ENCODE peak calls at places on chromosomes 13 and 19, in nine cellular contexts. One of them, this sample, is unnamed.

GRCh38 chr19:339262-339887 is 5.2 kb downstream of the MIER2 start:
- DNase-seq in RWPE1: no peak
- DNase-seq in lower lobe of right lung: no peak
- DNase-seq in PC-9: no peak
- DNase-seq in lower leg skin: no peak
- DNase-seq in astrocyte of the spinal cord: peak
- DNase-seq in thyroid gland: no peak
- DNase-seq in tibial nerve: no peak
- DNase-seq in GM12878: no peak
- DNase-seq in this sample: no peak

GRCh38 chr13:50128406-50129048 is 113.3 kb downstream of the KCNRG start:
- DNase-seq in RWPE1: no peak
- DNase-seq in lower lobe of right lung: no peak
- DNase-seq in PC-9: no peak
- DNase-seq in lower leg skin: no peak
- DNase-seq in astrocyte of the spinal cord: no peak
- DNase-seq in thyroid gland: no peak
- DNase-seq in tibial nerve: no peak
- DNase-seq in GM12878: no peak
- DNase-seq in this sample: no peak

GRCh38 chr19:7188682-7189629 is 105.3 kb downstream of the INSR start:
- DNase-seq in RWPE1: no peak
- DNase-seq in lower lobe of right lung: no peak
- DNase-seq in PC-9: no peak
- DNase-seq in lower leg skin: no peak
- DNase-seq in astrocyte of the spinal cord: no peak
- DNase-seq in thyroid gland: no peak
- DNase-seq in tibial nerve: no peak
- DNase-seq in GM12878: no peak
- DNase-seq in this sample: no peak

GRCh38 chr13:50152224-50152623 is 137.0 kb downstream of the KCNRG start:
- DNase-seq in RWPE1: no peak
- DNase-seq in lower lobe of right lung: no peak
- DNase-seq in PC-9: no peak
- DNase-seq in lower leg skin: no peak
- DNase-seq in astrocyte of the spinal cord: peak
- DNase-seq in thyroid gland: no peak
- DNase-seq in tibial nerve: no peak
- DNase-seq in GM12878: no peak
- DNase-seq in this sample: no peak

GRCh38 chr19:10603873-10604459 is 16.9 kb upstream of the AP1M2 start:
- DNase-seq in RWPE1: no peak
- DNase-seq in lower lobe of right lung: no peak
- DNase-seq in PC-9: peak
- DNase-seq in lower leg skin: no peak
- DNase-seq in astrocyte of the spinal cord: peak
- DNase-seq in thyroid gland: no peak
- DNase-seq in tibial nerve: peak
- DNase-seq in GM12878: peak
- DNase-seq in this sample: no peak

GRCh38 chr13:112072531-112073244 is 5.7 kb downstream of the SOX1 start:
- DNase-seq in RWPE1: no peak
- DNase-seq in lower lobe of right lung: no peak
- DNase-seq in PC-9: no peak
- DNase-seq in lower leg skin: no peak
- DNase-seq in astrocyte of the spinal cord: no peak
- DNase-seq in thyroid gland: no peak
- DNase-seq in tibial nerve: no peak
- DNase-seq in GM12878: no peak
- DNase-seq in this sample: no peak

GRCh38 chr13:112213467-112214245 is 146.7 kb downstream of the SOX1 start:
- DNase-seq in RWPE1: no peak
- DNase-seq in lower lobe of right lung: peak
- DNase-seq in PC-9: peak
- DNase-seq in lower leg skin: no peak
- DNase-seq in astrocyte of the spinal cord: no peak
- DNase-seq in thyroid gland: no peak
- DNase-seq in tibial nerve: no peak
- DNase-seq in GM12878: no peak
- DNase-seq in this sample: no peak

GRCh38 chr13:27341616-27342015 is 71.0 kb downstream of the RASL11A start:
- DNase-seq in RWPE1: no peak
- DNase-seq in lower lobe of right lung: no peak
- DNase-seq in PC-9: peak
- DNase-seq in lower leg skin: no peak
- DNase-seq in astrocyte of the spinal cord: no peak
- DNase-seq in thyroid gland: no peak
- DNase-seq in tibial nerve: no peak
- DNase-seq in GM12878: no peak
- DNase-seq in this sample: no peak

GRCh38 chr13:86464193-86464592 is 665.0 kb upstream of the SLITRK6 start:
- DNase-seq in RWPE1: peak
- DNase-seq in lower lobe of right lung: no peak
- DNase-seq in PC-9: no peak
- DNase-seq in lower leg skin: no peak
- DNase-seq in astrocyte of the spinal cord: peak
- DNase-seq in thyroid gland: no peak
- DNase-seq in tibial nerve: no peak
- DNase-seq in GM12878: no peak
- DNase-seq in this sample: no peak

GRCh38 chr13:80508031-80508430 is 167.1 kb upstream of the SPRY2 start:
- DNase-seq in RWPE1: no peak
- DNase-seq in lower lobe of right lung: no peak
- DNase-seq in PC-9: no peak
- DNase-seq in lower leg skin: no peak
- DNase-seq in astrocyte of the spinal cord: no peak
- DNase-seq in thyroid gland: no peak
- DNase-seq in tibial nerve: no peak
- DNase-seq in GM12878: no peak
- DNase-seq in this sample: no peak

GRCh38 chr13:75417006-75417384 is 65.0 kb downstream of the TBC1D4 start:
- DNase-seq in RWPE1: no peak
- DNase-seq in lower lobe of right lung: peak
- DNase-seq in PC-9: peak
- DNase-seq in lower leg skin: no peak
- DNase-seq in astrocyte of the spinal cord: no peak
- DNase-seq in thyroid gland: no peak
- DNase-seq in tibial nerve: no peak
- DNase-seq in GM12878: no peak
- DNase-seq in this sample: no peak

GRCh38 chr13:59568306-59568705 is 595.4 kb downstream of the DIAPH3 start:
- DNase-seq in RWPE1: no peak
- DNase-seq in lower lobe of right lung: no peak
- DNase-seq in PC-9: no peak
- DNase-seq in lower leg skin: no peak
- DNase-seq in astrocyte of the spinal cord: no peak
- DNase-seq in thyroid gland: no peak
- DNase-seq in tibial nerve: no peak
- DNase-seq in GM12878: no peak
- DNase-seq in this sample: no peak

GRCh38 chr19:57506163-57506562 is 6.4 kb downstream of the ZNF773 start:
- DNase-seq in RWPE1: no peak
- DNase-seq in lower lobe of right lung: no peak
- DNase-seq in PC-9: no peak
- DNase-seq in lower leg skin: no peak
- DNase-seq in astrocyte of the spinal cord: no peak
- DNase-seq in thyroid gland: no peak
- DNase-seq in tibial nerve: no peak
- DNase-seq in GM12878: no peak
- DNase-seq in this sample: no peak

GRCh38 chr19:37959665-37960114 is 52.7 kb downstream of the SIPA1L3 start:
- DNase-seq in RWPE1: no peak
- DNase-seq in lower lobe of right lung: no peak
- DNase-seq in PC-9: no peak
- DNase-seq in lower leg skin: no peak
- DNase-seq in astrocyte of the spinal cord: no peak
- DNase-seq in thyroid gland: no peak
- DNase-seq in tibial nerve: no peak
- DNase-seq in GM12878: no peak
- DNase-seq in this sample: no peak

GRCh38 chr19:28242317-28242927 is 970.5 kb downstream of the UQCRFS1 start:
- DNase-seq in RWPE1: peak
- DNase-seq in lower lobe of right lung: no peak
- DNase-seq in PC-9: no peak
- DNase-seq in lower leg skin: no peak
- DNase-seq in astrocyte of the spinal cord: peak
- DNase-seq in thyroid gland: peak
- DNase-seq in tibial nerve: peak
- DNase-seq in GM12878: no peak
- DNase-seq in this sample: no peak

DNA sequence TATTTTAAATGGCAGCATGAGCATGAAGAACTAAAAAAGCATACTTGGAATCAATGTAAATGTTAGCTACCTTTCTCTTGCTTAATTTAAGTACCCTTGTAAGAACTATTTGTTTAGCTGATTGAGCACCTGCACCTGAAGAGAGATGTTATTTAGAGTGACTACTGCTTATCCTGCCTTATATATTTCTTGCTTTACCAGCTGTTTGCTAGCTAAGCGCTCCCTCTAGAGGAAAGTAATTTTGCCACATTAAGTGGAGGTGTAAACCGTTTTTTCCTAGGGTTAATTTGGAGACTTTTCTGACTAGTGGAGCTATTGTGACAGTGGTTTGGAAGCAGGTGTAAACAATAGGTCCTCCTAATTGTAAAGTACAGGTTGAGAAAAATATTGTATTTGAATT is 19.4 kb upstream of the PSG2 start:
- DNase-seq in RWPE1: no peak
- DNase-seq in lower lobe of right lung: no peak
- DNase-seq in PC-9: no peak
- DNase-seq in lower leg skin: no peak
- DNase-seq in astrocyte of the spinal cord: no peak
- DNase-seq in thyroid gland: no peak
- DNase-seq in tibial nerve: no peak
- DNase-seq in GM12878: no peak
- DNase-seq in this sample: no peak
- TF ChIP-seq CTCF in RWPE1: no peak
- TF ChIP-seq CTCF in lower lobe of right lung: no peak
- TF ChIP-seq CTCF in PC-9: peak
- TF ChIP-seq CTCF in lower leg skin: no peak
- TF ChIP-seq CTCF in astrocyte of the spinal cord: no peak
- TF ChIP-seq CTCF in thyroid gland: no peak
- TF ChIP-seq CTCF in tibial nerve: no peak
- TF ChIP-seq CTCF in GM12878: no peak
- TF ChIP-seq CTCF in this sample: no peak

GRCh38 chr19:35317464-35318043 is 11.4 kb upstream of the CD22 start:
- DNase-seq in RWPE1: no peak
- DNase-seq in lower lobe of right lung: no peak
- DNase-seq in PC-9: peak
- DNase-seq in lower leg skin: peak
- DNase-seq in astrocyte of the spinal cord: no peak
- DNase-seq in thyroid gland: no peak
- DNase-seq in tibial nerve: peak
- DNase-seq in GM12878: no peak
- DNase-seq in this sample: no peak

GRCh38 chr19:35316560-35316959 is 12.4 kb upstream of the CD22 start:
- DNase-seq in RWPE1: no peak
- DNase-seq in lower lobe of right lung: no peak
- DNase-seq in PC-9: no peak
- DNase-seq in lower leg skin: no peak
- DNase-seq in astrocyte of the spinal cord: no peak
- DNase-seq in thyroid gland: no peak
- DNase-seq in tibial nerve: no peak
- DNase-seq in GM12878: no peak
- DNase-seq in this sample: no peak

GRCh38 chr19:35314858-35315470 is 14.0 kb upstream of the CD22 start:
- DNase-seq in RWPE1: no peak
- DNase-seq in lower lobe of right lung: no peak
- DNase-seq in PC-9: no peak
- DNase-seq in lower leg skin: no peak
- DNase-seq in astrocyte of the spinal cord: no peak
- DNase-seq in thyroid gland: no peak
- DNase-seq in tibial nerve: no peak
- DNase-seq in GM12878: no peak
- DNase-seq in this sample: no peak

GRCh38 chr19:35314031-35314430 is 15.0 kb upstream of the CD22 start:
- DNase-seq in RWPE1: no peak
- DNase-seq in lower lobe of right lung: no peak
- DNase-seq in PC-9: no peak
- DNase-seq in lower leg skin: no peak
- DNase-seq in astrocyte of the spinal cord: no peak
- DNase-seq in thyroid gland: no peak
- DNase-seq in tibial nerve: no peak
- DNase-seq in GM12878: no peak
- DNase-seq in this sample: no peak

GRCh38 chr19:35315883-35316282 is 13.1 kb upstream of the CD22 start:
- DNase-seq in RWPE1: no peak
- DNase-seq in lower lobe of right lung: no peak
- DNase-seq in PC-9: no peak
- DNase-seq in lower leg skin: no peak
- DNase-seq in astrocyte of the spinal cord: no peak
- DNase-seq in thyroid gland: no peak
- DNase-seq in tibial nerve: no peak
- DNase-seq in GM12878: no peak
- DNase-seq in this sample: no peak
- TF ChIP-seq CTCF in RWPE1: no peak
- TF ChIP-seq CTCF in lower lobe of right lung: no peak
- TF ChIP-seq CTCF in PC-9: no peak
- TF ChIP-seq CTCF in lower leg skin: no peak
- TF ChIP-seq CTCF in astrocyte of the spinal cord: no peak
- TF ChIP-seq CTCF in thyroid gland: no peak
- TF ChIP-seq CTCF in tibial nerve: no peak
- TF ChIP-seq CTCF in GM12878: peak
- TF ChIP-seq CTCF in this sample: no peak

DNA sequence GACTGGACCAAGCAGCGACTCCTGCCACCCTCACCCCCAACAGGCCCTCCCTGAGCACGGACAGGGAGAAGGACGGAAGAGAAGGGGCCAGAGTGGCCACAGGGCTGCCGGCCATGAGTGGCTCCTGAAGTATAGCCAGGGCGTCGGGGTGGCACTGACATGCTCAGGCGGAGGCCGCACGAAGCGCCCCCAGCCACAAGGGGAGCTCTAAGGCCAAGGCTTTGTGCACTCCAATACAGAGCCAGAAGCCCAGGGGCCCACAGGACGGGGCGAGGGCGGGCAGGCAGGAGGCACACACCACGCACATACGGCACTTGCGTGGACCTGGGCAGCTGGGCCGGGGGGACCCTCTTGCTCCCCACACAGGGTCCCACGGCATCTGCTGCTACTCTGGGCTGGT is 52.0 kb downstream of the KLF2 start:
- DNase-seq in RWPE1: peak
- DNase-seq in lower lobe of right lung: no peak
- DNase-seq in PC-9: no peak
- DNase-seq in lower leg skin: no peak
- DNase-seq in astrocyte of the spinal cord: no peak
- DNase-seq in thyroid gland: no peak
- DNase-seq in tibial nerve: no peak
- DNase-seq in GM12878: no peak
- DNase-seq in this sample: no peak
- TF ChIP-seq CTCF in RWPE1: peak
- TF ChIP-seq CTCF in lower lobe of right lung: peak
- TF ChIP-seq CTCF in PC-9: peak
- TF ChIP-seq CTCF in lower leg skin: no peak
- TF ChIP-seq CTCF in astrocyte of the spinal cord: peak
- TF ChIP-seq CTCF in thyroid gland: no peak
- TF ChIP-seq CTCF in tibial nerve: peak
- TF ChIP-seq CTCF in GM12878: peak
- TF ChIP-seq CTCF in this sample: peak

DNA sequence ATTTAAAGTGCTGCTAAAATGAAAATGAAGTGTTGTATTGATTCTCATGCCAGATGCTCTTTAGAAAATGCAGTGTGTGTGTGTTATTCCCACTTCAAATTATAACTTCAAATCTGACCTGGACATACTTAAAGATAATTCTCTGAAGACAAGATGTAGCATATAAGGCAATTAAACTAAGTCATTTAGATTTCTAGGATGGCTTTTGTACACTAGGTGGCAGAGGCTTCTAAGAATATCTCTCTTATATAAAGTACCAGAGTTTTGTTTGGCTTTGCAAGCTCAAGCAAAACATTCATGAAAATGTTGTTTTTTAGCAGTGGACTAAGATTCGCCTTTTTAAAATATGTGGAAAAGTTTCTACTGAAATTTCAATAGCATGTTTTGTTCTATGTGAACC is 407.2 kb downstream of the GPC5 start:
- DNase-seq in RWPE1: no peak
- DNase-seq in lower lobe of right lung: no peak
- DNase-seq in PC-9: no peak
- DNase-seq in lower leg skin: no peak
- DNase-seq in astrocyte of the spinal cord: no peak
- DNase-seq in thyroid gland: no peak
- DNase-seq in tibial nerve: no peak
- DNase-seq in GM12878: no peak
- DNase-seq in this sample: no peak
- TF ChIP-seq CTCF in RWPE1: no peak
- TF ChIP-seq CTCF in lower lobe of right lung: no peak
- TF ChIP-seq CTCF in PC-9: no peak
- TF ChIP-seq CTCF in lower leg skin: no peak
- TF ChIP-seq CTCF in astrocyte of the spinal cord: peak
- TF ChIP-seq CTCF in thyroid gland: no peak
- TF ChIP-seq CTCF in tibial nerve: no peak
- TF ChIP-seq CTCF in GM12878: no peak
- TF ChIP-seq CTCF in this sample: peak

This sample was measured in progenitor cell of endocrine pancreas.